ENCODE peak calls at places on chromosomes 2 and 18, in five cellular contexts. H, W, D, S and L are unnamed samples.

GRCh38 chr2:223010641-223011040 is 41.3 kb upstream of the KCNE4 start:
- DNase-seq in H (no peak), W (no peak), D (no peak), S (no peak), L (no peak)

GRCh38 chr2:212197776-212198175 is 340.8 kb downstream of the ERBB4 start:
- DNase-seq in H (no peak), W (no peak), D (no peak), S (no peak), L (no peak)

GRCh38 chr18:76446746-76447267 is 48.2 kb downstream of the ZNF516 start:
- DNase-seq in H (no peak), W (no peak), D (no peak), S (no peak), L (no peak)

GRCh38 chr18:35241523-35241804 is 630 bp downstream of the ZNF397 start:
- DNase-seq in H (no peak), W (no peak), D (no peak), S (no peak), L (no peak)

GRCh38 chr2:8566788-8567468 is 114.9 kb upstream of the ID2 start:
- DNase-seq in H (peak), W (no peak), D (no peak), S (no peak), L (no peak)

GRCh38 chr2:191217580-191217979 is 27.6 kb upstream of the MYO1B start:
- DNase-seq in H (no peak), W (no peak), D (no peak), S (no peak), L (no peak)

GRCh38 chr2:121345887-121346286 is 60.9 kb upstream of the TFCP2L1 start:
- DNase-seq in H (no peak), W (no peak), D (no peak), S (no peak), L (no peak)

GRCh38 chr18:5543854-5544389 is at the start of gene EPB41L3:
- DNase-seq in H (peak), W (no peak), D (no peak), S (peak), L (peak)

GRCh38 chr2:137118140-137118539 is 352.8 kb downstream of the THSD7B start:
- DNase-seq in H (no peak), W (no peak), D (no peak), S (no peak), L (no peak)

GRCh38 chr18:60978338-60978737 is 354.9 kb upstream of the CDH20 start:
- DNase-seq in H (no peak), W (no peak), D (no peak), S (no peak), L (no peak)

GRCh38 chr2:207166349-207167128 is 791 bp upstream of the KLF7 start:
- DNase-seq in H (peak), W (peak), D (peak), S (peak), L (peak)
- TF ChIP-seq CTCF in H (peak), W (peak), D (peak), S (peak), L (peak)

GRCh38 chr2:24231461-24231881 is 56.6 kb downstream of the FAM228A start:
- DNase-seq in H (no peak), W (no peak), D (no peak), S (peak), L (no peak)

GRCh38 chr2:24222946-24223345 is 48.1 kb downstream of the FAM228A start:
- DNase-seq in H (no peak), W (no peak), D (no peak), S (no peak), L (no peak)

GRCh38 chr2:24225883-24226282 is 51.0 kb downstream of the FAM228A start:
- DNase-seq in H (no peak), W (no peak), D (no peak), S (no peak), L (no peak)

GRCh38 chr2:24233321-24233720 is 58.5 kb downstream of the FAM228A start:
- DNase-seq in H (no peak), W (no peak), D (no peak), S (no peak), L (no peak)

DNA sequence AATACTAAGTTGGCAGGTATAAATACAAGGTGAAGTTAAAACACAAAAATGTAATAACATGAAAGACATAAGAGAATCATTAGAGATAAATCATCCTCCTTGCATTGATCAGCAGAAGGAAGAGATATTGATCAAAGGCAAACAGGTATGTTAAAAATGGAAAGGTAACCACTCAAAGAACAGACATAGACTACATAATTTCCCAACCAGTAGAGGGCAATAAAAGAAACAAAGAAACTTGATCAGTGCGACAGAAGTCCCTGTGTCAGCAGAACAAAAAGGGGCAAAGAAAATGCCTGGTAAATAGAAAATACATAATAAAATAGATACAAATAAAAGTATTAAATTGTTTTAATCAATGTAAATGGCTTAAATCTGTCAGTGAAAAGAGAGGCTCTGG is 53.6 kb downstream of the FAM228A start:
- DNase-seq in H (no peak), W (no peak), D (no peak), S (no peak), L (no peak)
- TF ChIP-seq CTCF in H (no peak), W (peak), D (peak), S (no peak), L (no peak)

DNA sequence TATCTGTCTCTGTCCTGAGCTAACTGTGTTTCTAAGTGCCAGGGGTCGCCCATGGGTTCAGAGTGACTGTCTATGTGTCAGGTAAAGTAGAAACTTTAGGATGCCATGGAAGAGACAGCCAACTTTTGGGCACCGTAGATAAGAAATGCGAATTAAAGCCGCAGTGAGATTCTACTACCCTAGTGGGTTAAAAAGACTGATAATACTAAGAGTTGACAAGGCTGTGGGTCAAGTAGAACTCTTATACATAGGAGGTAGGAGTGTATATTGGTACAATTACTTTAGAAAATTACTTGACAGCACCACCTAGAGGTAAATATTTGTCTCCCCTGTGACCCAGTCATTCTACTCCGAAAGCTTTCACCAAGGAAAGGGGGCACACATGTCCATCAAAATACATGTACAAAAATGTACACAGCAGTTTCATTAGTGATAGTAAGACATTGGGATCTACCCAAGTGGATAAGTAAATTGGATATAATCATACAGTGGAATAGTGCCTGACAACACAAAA is 371.3 kb downstream of the SLC4A3 start:
- DNase-seq in H (no peak), W (no peak), D (no peak), S (no peak), L (no peak)
- TF ChIP-seq CTCF in H (no peak), W (no peak), D (peak), S (peak), L (no peak)

DNA sequence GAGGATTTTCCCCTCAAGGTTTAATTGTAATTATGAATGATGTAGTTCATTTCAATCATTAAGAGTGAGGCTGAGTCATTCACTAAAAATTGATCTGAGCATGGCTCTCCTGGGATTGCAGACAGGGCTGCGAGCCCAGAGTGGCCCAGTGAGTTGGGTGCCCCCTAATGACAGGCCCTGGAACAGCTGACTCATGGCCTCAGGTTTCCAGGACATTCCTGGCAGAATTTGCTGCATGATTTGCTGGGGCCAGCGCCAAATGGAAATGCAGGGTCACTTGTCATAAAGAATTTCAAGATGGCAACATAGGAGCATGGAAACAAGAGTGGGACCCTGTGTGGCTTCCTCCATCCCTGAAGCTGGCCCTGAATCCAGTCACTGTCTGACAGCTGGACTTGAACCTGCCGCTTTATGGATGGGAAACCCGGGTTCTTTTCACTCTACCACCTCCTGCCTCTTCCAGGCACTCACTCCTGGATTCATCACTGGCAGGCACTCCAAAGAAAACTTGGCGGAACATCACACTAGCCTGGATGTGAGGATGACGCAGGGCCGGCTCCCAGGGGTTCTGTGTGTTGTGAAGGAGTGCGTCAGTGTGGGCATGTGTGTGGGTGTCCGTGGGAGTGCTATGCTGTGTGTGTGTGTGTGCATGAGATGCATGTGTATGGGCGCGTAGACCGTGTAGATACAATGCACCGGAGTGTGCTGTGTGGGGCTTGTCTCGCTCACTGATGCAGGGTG is 15.2 kb downstream of the OTOF start:
- DNase-seq in H (peak), W (peak), D (no peak), S (peak), L (peak)
- TF ChIP-seq CTCF in H (no peak), W (peak), D (peak), S (peak), L (peak)

GRCh38 chr2:44348385-44348784 is 12.9 kb downstream of the PREPL start:
- DNase-seq in H (no peak), W (no peak), D (no peak), S (no peak), L (no peak)

DNA sequence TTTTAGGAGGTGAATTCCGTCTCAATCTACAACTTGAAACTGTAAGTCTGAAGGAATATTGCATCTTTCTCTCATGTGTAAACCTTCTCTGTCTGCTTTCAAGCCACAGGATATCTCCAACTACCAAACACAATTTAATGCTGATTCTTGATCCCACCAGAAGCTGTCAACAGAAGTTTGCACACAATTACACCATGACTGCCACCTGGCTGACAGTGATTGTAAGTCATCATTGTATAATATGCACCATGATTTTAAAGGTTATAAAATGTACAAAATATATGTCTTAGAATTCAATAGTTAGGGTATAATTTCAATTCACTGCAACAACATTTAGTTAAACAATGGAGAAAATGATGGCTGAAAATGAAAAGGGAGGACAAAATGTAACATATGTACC is 18.4 kb downstream of the PREPL start:
- DNase-seq in H (no peak), W (peak), D (peak), S (no peak), L (no peak)
- TF ChIP-seq CTCF in H (no peak), W (no peak), D (peak), S (peak), L (peak)

GRCh38 chr2:69734040-69734611 is 7.8 kb upstream of the ANXA4 start:
- DNase-seq in H (no peak), W (peak), D (no peak), S (no peak), L (no peak)

GRCh38 chr2:69733338-69734039 is 8.4 kb upstream of the ANXA4 start:
- DNase-seq in H (no peak), W (no peak), D (no peak), S (no peak), L (no peak)

GRCh38 chr2:69735696-69736095 is 6.2 kb upstream of the ANXA4 start:
- DNase-seq in H (no peak), W (no peak), D (no peak), S (no peak), L (no peak)

GRCh38 chr2:69731575-69731974 is 10.4 kb upstream of the ANXA4 start:
- DNase-seq in H (no peak), W (no peak), D (peak), S (no peak), L (no peak)

GRCh38 chr2:69734858-69735574 is 6.9 kb upstream of the ANXA4 start:
- DNase-seq in H (no peak), W (no peak), D (no peak), S (no peak), L (no peak)
- TF ChIP-seq CTCF in H (no peak), W (no peak), D (no peak), S (no peak), L (no peak)

DNA sequence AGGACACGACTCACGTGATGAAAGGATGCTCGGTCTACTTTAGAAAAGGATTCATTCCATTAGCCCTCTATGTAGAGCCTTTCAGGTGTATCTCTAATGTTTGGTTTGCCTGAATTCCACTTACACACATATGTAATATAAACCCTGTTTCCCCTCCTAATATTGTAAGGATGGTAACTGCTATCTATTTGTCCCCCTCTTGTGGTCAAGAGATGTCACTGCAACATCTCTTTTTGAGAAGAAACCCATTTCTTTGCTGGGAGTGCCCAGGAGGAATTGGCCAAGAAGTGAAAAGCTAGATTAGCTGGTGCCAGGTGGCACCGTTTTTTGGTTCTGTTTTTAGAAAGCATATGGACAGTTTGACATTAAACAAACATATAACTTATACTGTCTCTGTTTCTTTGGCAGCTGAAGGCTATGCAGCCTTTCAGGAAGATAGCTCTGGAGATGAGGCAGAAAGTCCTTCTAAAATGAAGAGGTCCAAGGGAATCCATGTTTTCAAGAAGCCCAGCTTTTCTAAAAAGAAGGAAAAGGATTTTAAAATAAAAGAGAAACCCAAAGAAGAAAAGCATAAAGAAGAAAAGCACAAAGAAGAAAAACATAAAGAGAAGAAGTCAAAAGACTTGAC is 41.2 kb downstream of the RALBP1 start:
- DNase-seq in H (no peak), W (no peak), D (peak), S (no peak), L (no peak)
- TF ChIP-seq CTCF in H (peak), W (peak), D (peak), S (peak), L (peak)

GRCh38 chr2:218263817-218264611 is 3.2 kb downstream of the GPBAR1 start:
- DNase-seq in H (no peak), W (no peak), D (no peak), S (no peak), L (no peak)
- TF ChIP-seq CTCF in H (no peak), W (no peak), D (no peak), S (no peak), L (no peak)

DNA sequence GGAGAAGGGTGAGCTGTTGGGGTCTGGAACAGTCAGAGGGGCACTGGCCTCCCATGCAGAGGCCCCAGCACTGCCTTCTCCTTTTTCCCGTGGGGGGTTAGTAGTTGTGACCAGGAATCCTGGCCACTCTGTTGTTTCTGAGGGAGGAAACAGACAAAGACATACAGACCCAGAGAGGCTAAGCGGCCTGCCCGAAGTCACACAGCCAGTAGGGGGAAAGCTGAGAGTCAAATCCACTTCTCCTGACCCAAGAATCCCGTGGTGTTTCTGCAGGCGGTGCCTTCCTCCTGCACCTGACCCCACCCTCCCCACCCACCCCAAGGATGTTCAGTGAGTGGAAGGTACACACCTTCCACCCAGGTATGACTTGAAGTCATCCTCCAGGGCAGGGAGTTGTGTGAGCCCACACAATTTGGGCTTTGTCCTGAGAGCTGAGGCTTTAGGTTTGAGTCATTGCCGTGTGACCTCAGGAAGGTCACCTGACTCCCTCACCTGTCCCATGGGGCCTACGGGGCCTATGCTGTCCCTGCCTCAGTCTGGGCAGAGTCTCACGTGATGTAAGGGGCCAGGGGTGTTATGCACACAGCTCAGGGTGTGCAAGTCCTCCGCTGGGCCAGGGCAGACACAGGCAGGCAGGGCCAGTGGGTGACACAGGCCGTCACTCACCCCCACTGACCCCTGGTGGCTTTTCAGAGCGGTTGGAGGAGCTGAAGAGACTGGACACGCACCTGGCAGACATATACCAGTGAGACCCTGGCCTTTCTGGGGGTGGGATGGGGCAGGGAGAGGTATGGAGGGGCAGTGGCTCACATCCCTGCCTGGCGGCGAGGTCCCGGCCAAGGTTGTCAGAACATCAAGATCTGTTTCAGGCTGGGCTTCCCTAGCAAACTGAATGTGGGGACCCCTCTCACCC is 5.0 kb downstream of the NT5DC4 start:
- DNase-seq in H (no peak), W (peak), D (peak), S (no peak), L (no peak)
- TF ChIP-seq CTCF in H (no peak), W (peak), D (no peak), S (no peak), L (no peak)

GRCh38 chr2:146931109-146931508 is 913.7 kb upstream of the ACVR2A start:
- DNase-seq in H (no peak), W (no peak), D (peak), S (no peak), L (no peak)

DNA sequence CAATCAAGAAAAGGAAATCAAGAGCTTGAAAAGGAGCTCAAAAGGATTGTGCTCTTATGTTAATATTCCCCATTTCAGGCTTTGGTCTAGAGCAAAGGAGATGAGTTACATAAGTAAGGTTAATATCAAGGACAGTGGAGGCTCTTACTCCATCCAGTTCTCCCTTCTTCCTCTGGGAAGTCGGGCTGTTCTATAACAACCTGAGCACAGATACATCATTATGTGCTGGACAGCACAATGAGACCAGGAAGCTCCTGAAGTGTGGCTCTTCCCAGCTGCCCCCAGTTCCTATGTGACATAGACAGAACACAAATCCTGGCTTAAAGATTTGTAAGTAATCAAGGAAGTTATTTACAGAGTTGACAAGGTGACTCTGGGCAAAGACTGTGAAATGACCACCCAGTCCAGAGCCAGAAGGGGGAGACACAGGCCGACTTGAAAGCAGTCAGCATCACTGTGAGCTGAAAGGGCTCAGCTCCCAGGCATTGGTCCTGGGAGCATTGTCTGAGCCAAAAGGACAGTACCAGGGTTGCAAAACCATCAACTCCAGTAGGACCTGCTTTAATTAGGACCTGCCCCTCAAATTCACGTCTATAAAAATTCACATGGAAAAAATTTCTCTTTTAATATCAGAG is 917.6 kb upstream of the ACVR2A start:
- DNase-seq in H (no peak), W (peak), D (peak), S (peak), L (peak)
- TF ChIP-seq CTCF in H (no peak), W (peak), D (peak), S (peak), L (peak)